ENCODE peak calls at places on chromosomes 11 and 22, in six cellular contexts. T is KBM-7; U is Right ventricle myocardium superior; N is astrocyte of the cerebellum; S is fibroblast of the conjunctiva; I is CD4-positive, alpha-beta T cell. O is an unnamed sample.

GRCh38 chr22:44758354-44758969 is 6.1 kb downstream of the ARHGAP8 start:
- DNase-seq in T (no peak), I (no peak), U (no peak), N (peak; percentile 41), S (peak; percentile 16), O (no peak)

GRCh38 chr11:62842171-62842717 is 2.9 kb upstream of the WDR74 start:
- DNase-seq in N (no peak), I (no peak), S (no peak), U (peak; percentile 53), T (peak; percentile 42), O (no peak)

GRCh38 chr11:97722065-97722464 is 1298.7 kb upstream of the CNTN5 start:
- DNase-seq in I (no peak), T (no peak), S (peak; percentile 65), U (no peak), N (peak; percentile 85), O (no peak)

GRCh38 chr22:42932857-42933782 is 76.0 kb upstream of the ARFGAP3 start:
- DNase-seq in S (no peak), I (no peak), T (peak; percentile 86), N (no peak), U (no peak), O (no peak)

GRCh38 chr11:33652930-33653329 is 47.7 kb downstream of the C11orf91 start:
- DNase-seq in S (no peak), T (no peak), N (no peak), U (no peak), I (no peak), O (no peak)

GRCh38 chr11:10926801-10927200 is 68.9 kb upstream of the ZBED5 start:
- DNase-seq in S (no peak), N (no peak), T (no peak), U (no peak), I (no peak), O (no peak)

GRCh38 chr11:110908401-110909106 is 196.3 kb upstream of the ARHGAP20 start:
- DNase-seq in S (peak; percentile 63), N (peak; percentile 66), T (no peak), I (no peak), U (no peak), O (no peak)

GRCh38 chr22:38069372-38070249 is 12.4 kb downstream of the PICK1 start:
- DNase-seq in N (no peak), S (no peak), I (no peak), U (peak; percentile 87), T (peak; percentile 38), O (no peak)

GRCh38 chr22:49367016-49367697 is 460.5 kb downstream of the BRD1 start:
- DNase-seq in U (no peak), N (no peak), I (no peak), T (no peak), S (no peak), O (no peak)

GRCh38 chr11:125373426-125374391 is 122.4 kb downstream of the FEZ1 start:
- DNase-seq in U (no peak), I (no peak), S (no peak), N (peak; percentile 24), T (no peak), O (no peak)

GRCh38 chr11:75571625-75572024 is 9.6 kb downstream of the SERPINH1 start:
- DNase-seq in T (no peak), S (no peak), N (no peak), I (no peak), U (no peak), O (no peak)

GRCh38 chr11:73521621-73522020 is 76.3 kb downstream of the FAM168A start:
- DNase-seq in S (no peak), I (no peak), N (peak; percentile 33), U (no peak), T (peak; percentile 51), O (no peak)

GRCh38 chr11:62324738-62325556 is 12.3 kb upstream of the ASRGL1 start:
- DNase-seq in T (peak; percentile 45), U (peak; percentile 69), N (no peak), S (no peak), I (peak; percentile 8), O (no peak)

GRCh38 chr11:70532066-70532440 is 133.7 kb downstream of the CTTN start:
- DNase-seq in T (no peak), N (no peak), S (no peak), U (peak; percentile 6), I (no peak), O (no peak)

GRCh38 chr22:39932918-39933649 is 27.1 kb upstream of the TMA7B start:
- DNase-seq in T (peak; percentile 66), N (no peak), I (no peak), U (no peak), S (no peak), O (no peak)

GRCh38 chr11:382081-382643 is 11.8 kb upstream of the PKP3 start:
- DNase-seq in U (no peak), T (no peak), S (no peak), N (no peak), I (no peak), O (no peak)

GRCh38 chr22:23523746-23524145 is 56.3 kb downstream of the IGLL1 start:
- DNase-seq in T (no peak), U (no peak), I (no peak), N (no peak), S (no peak), O (no peak)

GRCh38 chr11:131817701-131818188 is 447.3 kb downstream of the NTM start:
- DNase-seq in I (no peak), N (no peak), U (no peak), S (no peak), T (no peak), O (no peak)

GRCh38 chr22:46833228-46833627 is 70.8 kb downstream of the TBC1D22A start:
- DNase-seq in N (no peak), T (peak; percentile 6), U (no peak), I (no peak), S (no peak), O (no peak)

O was measured in type B pancreatic cell.